ENCODE peak calls at places on chromosomes 4 and X, in eight cellular contexts. L is RWPE1; N is GM13977; Q is H1; P is left ventricle myocardium inferior; A is astrocyte of the spinal cord; K is OCI-LY7; Y is activated CD8-positive, alpha-beta T cell treated with anti-CD3 and anti-CD28 coated beads for 36 hours. Z is an unnamed sample.

GRCh38 chr4:73499996-73500765 is 18.6 kb downstream of the AFM start:
- DNase-seq in L (no peak), N (no peak), Q (no peak), P (no peak), A (peak), K (no peak), Y (no peak), Z (no peak)

GRCh38 chrX:7133036-7133412 is 14.5 kb upstream of the STS start:
- DNase-seq in L (no peak), N (no peak), Q (no peak), P (peak), A (peak), K (no peak), Y (no peak), Z (no peak)

GRCh38 chrX:70664726-70665125 is 220.1 kb downstream of the DLG3 start:
- DNase-seq in L (peak), N (peak), Q (no peak), P (no peak), A (peak), K (peak), Y (peak), Z (no peak)

GRCh38 chrX:150913511-150913910 is 15.0 kb upstream of the CD99L2 start:
- DNase-seq in L (no peak), N (no peak), Q (no peak), P (no peak), A (peak), K (no peak), Y (no peak), Z (no peak)

GRCh38 chr4:168522829-168523228 is 26.0 kb downstream of the PALLD start:
- DNase-seq in L (no peak), N (no peak), Q (no peak), P (no peak), A (no peak), K (no peak), Y (no peak), Z (no peak)

GRCh38 chr4:101419324-101420135 is 72.2 kb upstream of the PPP3CA start:
- DNase-seq in L (no peak), N (peak), Q (no peak), P (no peak), A (peak), K (no peak), Y (peak), Z (no peak)

GRCh38 chr4:112881842-112882241 is 167.6 kb upstream of the ANK2 start:
- DNase-seq in L (no peak), N (no peak), Q (no peak), P (no peak), A (no peak), K (no peak), Y (no peak), Z (no peak)

GRCh38 chr4:147955827-147956565 is 224.1 kb downstream of the ARHGAP10 start:
- DNase-seq in L (no peak), N (no peak), Q (no peak), P (no peak), A (no peak), K (no peak), Y (no peak), Z (no peak)

DNA sequence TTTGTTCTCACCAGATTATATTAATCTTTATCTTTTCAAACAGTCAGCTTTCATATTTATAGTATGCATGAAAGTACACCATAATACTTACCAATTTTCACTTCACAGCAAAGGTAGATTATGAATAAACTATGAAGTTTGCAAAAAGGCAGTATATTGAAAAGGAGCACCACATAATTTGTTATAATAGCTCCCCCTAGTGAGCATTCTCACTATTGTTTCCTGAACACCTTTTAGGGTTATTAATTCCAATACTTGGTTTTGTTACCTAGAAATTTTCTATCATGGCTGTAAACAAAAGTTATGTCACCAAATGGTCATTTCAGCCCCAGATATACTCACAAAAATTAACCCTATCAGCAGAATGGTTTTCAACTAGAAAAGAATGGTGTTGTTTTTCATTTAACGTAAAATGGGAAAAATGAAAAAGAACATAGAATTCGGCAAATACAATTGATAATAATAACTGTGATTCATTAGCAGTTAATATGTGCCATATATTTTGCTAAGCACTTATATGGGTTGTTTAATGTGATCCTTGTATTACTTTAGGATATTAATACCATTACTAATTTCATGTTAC is 30.2 kb upstream of the NKX6-1 start:
- DNase-seq in L (peak), N (peak), Q (no peak), P (no peak), A (peak), K (peak), Y (no peak), Z (no peak)
- TF ChIP-seq CTCF in L (peak), N (peak), Q (peak), P (peak), A (peak), K (peak), Y (peak), Z (peak)

GRCh38 chr4:88526221-88526815 is 2.7 kb upstream of the PYURF start:
- DNase-seq in L (no peak), N (peak), Q (no peak), P (no peak), A (no peak), K (peak), Y (no peak), Z (no peak)

GRCh38 chr4:88527787-88528186 is 4.2 kb upstream of the PYURF start:
- DNase-seq in L (no peak), N (peak), Q (no peak), P (no peak), A (no peak), K (no peak), Y (no peak), Z (no peak)

GRCh38 chr4:88518911-88519310 is 4.7 kb downstream of the PYURF start:
- DNase-seq in L (no peak), N (no peak), Q (no peak), P (no peak), A (no peak), K (no peak), Y (no peak), Z (no peak)

GRCh38 chr4:88522702-88523324 is 763 bp downstream of the PYURF start:
- DNase-seq in L (no peak), N (peak), Q (no peak), P (peak), A (peak), K (peak), Y (peak), Z (no peak)

DNA sequence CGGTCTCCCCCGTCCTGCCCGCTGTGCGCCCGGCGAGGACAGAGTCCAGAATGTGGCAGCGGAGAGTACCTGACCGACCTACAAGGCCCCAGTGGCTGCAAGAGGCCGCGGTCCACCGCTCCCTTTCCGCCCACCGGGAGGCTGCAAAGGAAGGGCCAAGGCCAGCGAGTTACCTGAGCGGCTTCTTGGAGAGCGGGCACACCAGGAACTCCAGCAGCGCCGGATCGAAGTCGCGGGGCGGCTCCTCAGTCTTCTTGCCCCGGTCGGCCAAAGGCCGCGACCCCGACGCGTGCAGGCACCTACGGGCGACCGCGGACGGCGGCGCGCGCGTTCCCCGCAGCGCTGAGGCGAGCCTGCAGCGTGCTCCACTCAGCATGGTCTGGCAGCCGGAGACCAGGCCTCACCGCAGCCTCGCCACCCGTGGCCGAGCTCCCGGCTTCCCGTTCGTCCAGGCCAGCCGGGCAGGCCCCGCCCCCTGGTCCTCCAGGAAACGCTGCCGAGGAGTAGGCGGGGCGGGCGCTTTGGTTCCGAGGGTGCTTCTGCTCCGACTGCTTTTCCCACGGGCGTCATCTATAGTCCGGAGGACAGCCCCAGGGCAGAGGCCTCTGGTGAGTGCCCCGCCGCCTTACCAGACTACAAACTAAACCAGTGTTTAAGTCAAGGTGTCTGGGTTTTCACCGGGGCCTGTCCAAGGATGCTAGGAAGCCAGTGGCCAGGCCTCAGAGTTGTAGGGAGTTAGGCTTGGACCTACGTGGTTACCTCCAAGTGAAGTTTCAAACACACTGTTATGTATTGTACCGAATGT is at the start of gene PYURF:
- DNase-seq in L (peak), N (peak), Q (peak), P (peak), A (peak), K (peak), Y (peak), Z (peak)
- TF ChIP-seq CTCF in L (no peak), N (no peak), Q (no peak), P (no peak), A (no peak), K (no peak), Y (no peak), Z (no peak)

DNA sequence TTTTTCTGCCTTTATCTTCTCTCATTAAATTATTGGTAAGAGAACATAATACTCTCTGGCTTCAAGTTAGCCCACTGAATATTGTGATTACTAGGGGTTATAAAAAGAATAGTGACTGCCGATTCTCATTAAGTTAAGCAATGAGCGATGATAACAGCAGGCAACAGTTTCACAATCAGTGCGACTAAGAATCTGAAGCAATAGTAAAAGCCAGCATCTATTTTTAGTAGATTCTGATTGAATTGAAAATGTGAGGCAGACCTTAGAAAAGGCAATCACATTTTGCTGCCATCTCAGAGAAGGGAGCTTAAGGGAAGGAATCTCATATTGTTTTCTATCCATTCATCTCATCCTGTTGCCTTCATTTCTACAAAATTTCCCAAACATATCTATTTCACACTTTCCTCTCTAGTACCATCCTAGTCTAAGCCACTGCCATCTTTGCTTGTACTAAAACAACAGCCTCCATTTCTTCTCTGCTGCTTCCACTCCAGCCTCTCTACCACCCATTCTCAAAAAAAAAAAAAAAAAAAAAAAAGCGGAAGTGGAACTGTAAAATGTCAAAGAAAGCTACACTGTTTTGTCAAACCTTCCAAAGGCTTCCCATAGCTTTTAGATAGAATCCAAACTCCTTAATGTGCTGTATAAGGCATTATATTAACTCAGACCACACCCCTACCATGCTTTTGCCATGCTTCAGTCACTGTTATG is 17.4 kb downstream of the GABRA4 start:
- DNase-seq in L (no peak), N (no peak), Q (no peak), P (no peak), A (no peak), K (no peak), Y (no peak), Z (no peak)
- TF ChIP-seq CTCF in L (no peak), N (no peak), Q (no peak), P (no peak), A (no peak), K (no peak), Y (no peak), Z (no peak)

GRCh38 chr4:86223472-86223871 is 136.4 kb downstream of the MAPK10 start:
- DNase-seq in L (peak), N (peak), Q (peak), P (no peak), A (peak), K (peak), Y (no peak), Z (no peak)
- TF ChIP-seq CTCF in L (peak), N (peak), Q (peak), P (no peak), A (peak), K (peak), Y (no peak), Z (peak)

GRCh38 chrX:134144231-134144630 is 92.8 kb upstream of the CCDC160 start:
- DNase-seq in L (peak), N (peak), Q (no peak), P (no peak), A (no peak), K (peak), Y (peak), Z (no peak)
- TF ChIP-seq CTCF in L (no peak), N (peak), Q (peak), P (peak), A (peak), K (peak), Y (peak), Z (peak)

GRCh38 chr4:159384619-159385018 is 281.7 kb downstream of the RAPGEF2 start:
- DNase-seq in L (no peak), N (no peak), Q (no peak), P (no peak), A (peak), K (no peak), Y (no peak), Z (no peak)
- TF ChIP-seq CTCF in L (no peak), N (no peak), Q (no peak), P (peak), A (peak), K (no peak), Y (no peak), Z (no peak)

GRCh38 chr4:124711469-124712416 is 789 bp downstream of the ANKRD50 start:
- DNase-seq in L (peak), N (peak), Q (peak), P (no peak), A (peak), K (peak), Y (peak), Z (no peak)
- TF ChIP-seq CTCF in L (peak), N (no peak), Q (peak), P (no peak), A (peak), K (no peak), Y (no peak), Z (no peak)

GRCh38 chrX:34656842-34657780 is at the start of gene TMEM47:
- DNase-seq in L (peak), N (peak), Q (peak), P (peak), A (peak), K (no peak), Y (no peak), Z (peak)
- TF ChIP-seq CTCF in L (no peak), N (no peak), Q (no peak), P (no peak), A (no peak), K (no peak), Y (no peak), Z (no peak)

GRCh38 chr4:8679032-8679431 is 86.5 kb downstream of the CPZ start:
- DNase-seq in L (no peak), N (no peak), Q (no peak), P (no peak), A (no peak), K (no peak), Y (no peak), Z (no peak)
- TF ChIP-seq CTCF in L (no peak), N (no peak), Q (no peak), P (no peak), A (no peak), K (no peak), Y (no peak), Z (no peak)

Z was measured in mesothelial cell of epicardium.